ENCODE peak calls at places on chromosomes 11 and 22, in eight cellular contexts. N, D, A, E, H, V, W and T are unnamed samples. For H3K36me3, the result is how much of the 10 kb centered on the place peaks cover.

GRCh38 chr22:32591620-32592019 is 117.0 kb downstream of the FBXO7 start:
- DNase-seq in H (no peak), D (peak), V (no peak), A (no peak), N (no peak), E (no peak), W (no peak), T (no peak)

GRCh38 chr11:8813658-8814057 is 97.3 kb upstream of the AKIP1 start:
- DNase-seq in N (peak), A (peak), V (peak), E (peak), D (peak), W (peak), H (peak), T (no peak)

GRCh38 chr11:106956887-106957505 is 61.3 kb downstream of the GUCY1A2 start:
- DNase-seq in W (no peak), V (no peak), H (no peak), E (no peak), N (no peak), A (no peak), D (no peak), T (no peak)

GRCh38 chr22:30305519-30305905 is 16.2 kb upstream of the CASTOR1 start:
- DNase-seq in H (no peak), E (peak), D (no peak), V (peak), N (peak), A (peak), W (peak), T (no peak)

GRCh38 chr11:101031713-101032112 is 97.9 kb downstream of the PGR start:
- DNase-seq in H (no peak), E (no peak), A (no peak), D (no peak), V (no peak), N (no peak), W (no peak), T (no peak)

GRCh38 chr11:3370268-3370870 is 8.6 kb downstream of the ZNF195 start:
- DNase-seq in A (no peak), H (peak), D (no peak), N (no peak), W (no peak), E (no peak), V (no peak), T (no peak)

GRCh38 chr22:32810241-32811133 is 9.0 kb downstream of the TIMP3 start:
- DNase-seq in V (no peak), N (no peak), W (no peak), A (no peak), H (peak), E (peak), D (peak), T (no peak)

GRCh38 chr11:59708537-59708936 is 5.1 kb downstream of the OR10V1 start:
- DNase-seq in D (peak), E (no peak), N (no peak), W (no peak), A (no peak), H (peak), V (no peak), T (no peak)

GRCh38 chr11:119741369-119742262 is 12.6 kb upstream of the NECTIN1 start:
- DNase-seq in W (peak), H (no peak), E (no peak), V (peak), N (peak), D (no peak), A (no peak), T (no peak)

DNA sequence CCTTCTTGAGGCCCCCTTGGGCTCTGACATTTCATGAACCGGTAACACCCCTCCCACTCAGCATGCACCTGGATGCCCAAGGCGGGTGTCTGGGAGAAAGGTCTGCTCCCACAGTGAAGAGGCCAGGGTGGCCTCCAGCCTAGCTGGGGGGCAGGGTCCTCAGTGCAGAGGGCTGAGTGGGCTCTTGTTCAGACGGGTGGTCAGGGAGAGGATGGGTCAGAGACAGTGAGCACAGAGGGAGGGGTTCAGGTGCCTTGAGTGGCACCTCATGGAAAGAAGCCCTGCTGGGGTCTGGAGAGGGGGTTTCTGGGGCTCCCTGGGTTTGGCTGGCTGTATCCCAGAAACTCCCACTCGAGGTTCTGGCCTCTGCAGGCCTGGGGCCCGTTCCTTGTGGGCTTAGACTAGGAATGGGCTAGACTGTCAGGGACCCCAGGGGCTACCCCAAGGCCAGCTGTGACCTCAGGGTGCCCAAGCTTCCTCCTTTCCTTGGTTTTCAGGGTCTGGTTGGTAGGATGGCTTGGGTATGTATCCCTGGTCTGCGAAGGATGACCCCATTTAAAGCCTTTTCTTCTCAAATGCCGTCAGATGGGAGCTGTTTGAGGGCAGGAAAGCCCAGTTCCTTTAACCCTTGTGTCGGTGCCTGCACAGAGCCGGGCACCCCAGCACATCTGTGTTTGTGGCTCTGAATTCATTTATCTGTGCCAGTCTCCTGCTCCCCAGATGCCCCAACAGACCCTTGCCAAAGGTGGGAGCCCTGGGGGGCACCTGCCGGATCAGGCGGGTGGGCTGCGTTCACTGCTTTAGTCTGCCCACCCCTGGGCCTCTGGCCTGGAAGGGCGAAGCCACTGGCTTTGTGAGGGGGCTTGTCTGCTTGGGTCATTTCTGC is 1.3 kb downstream of the SYNGR1 start:
- DNase-seq in D (no peak), V (no peak), H (no peak), A (no peak), W (no peak), E (no peak), N (no peak), T (no peak)
- H3K4me3 ChIP-seq in D (peak), V (peak), H (no peak), A (peak), W (no peak), E (peak), N (peak), T (no peak)

GRCh38 chr11:20077973-20078372 is 82.3 kb downstream of the DBX1 start:
- DNase-seq in N (no peak), W (no peak), V (no peak), A (no peak), D (no peak), E (no peak), H (no peak), T (no peak)
- H3K36me3 ChIP-seq in N (under half), W (under half), V (under half), A (half or more), D (under half), E (half or more), H (under half), T (under half)

GRCh38 chr11:48052183-48053040 is 72.1 kb downstream of the PTPRJ start:
- DNase-seq in W (no peak), N (no peak), E (no peak), H (peak), D (peak), V (peak), A (peak), T (peak)

GRCh38 chr11:48055292-48056132 is 75.2 kb downstream of the PTPRJ start:
- DNase-seq in D (peak), E (no peak), N (peak), W (peak), V (peak), A (no peak), H (peak), T (peak)

GRCh38 chr11:48056325-48057183 is 76.2 kb downstream of the PTPRJ start:
- DNase-seq in V (no peak), H (no peak), D (no peak), E (no peak), N (no peak), W (no peak), A (no peak), T (no peak)

GRCh38 chr11:48058064-48058463 is 77.7 kb downstream of the PTPRJ start:
- DNase-seq in D (no peak), W (no peak), N (no peak), H (no peak), V (no peak), A (no peak), E (no peak), T (no peak)

GRCh38 chr11:48054994-48055291 is 74.6 kb downstream of the PTPRJ start:
- DNase-seq in N (no peak), W (no peak), D (no peak), A (no peak), E (no peak), V (no peak), H (no peak), T (no peak)
- H3K4me3 ChIP-seq in N (no peak), W (no peak), D (no peak), A (no peak), E (no peak), V (no peak), H (no peak), T (no peak)

GRCh38 chr22:41579997-41580355 is 9.7 kb downstream of the PMM1 start:
- DNase-seq in E (no peak), N (no peak), H (no peak), A (no peak), V (no peak), D (no peak), W (no peak), T (no peak)
- H3K36me3 ChIP-seq in E (half or more), N (under half), H (under half), A (under half), V (half or more), D (half or more), W (under half), T (under half)

DNA sequence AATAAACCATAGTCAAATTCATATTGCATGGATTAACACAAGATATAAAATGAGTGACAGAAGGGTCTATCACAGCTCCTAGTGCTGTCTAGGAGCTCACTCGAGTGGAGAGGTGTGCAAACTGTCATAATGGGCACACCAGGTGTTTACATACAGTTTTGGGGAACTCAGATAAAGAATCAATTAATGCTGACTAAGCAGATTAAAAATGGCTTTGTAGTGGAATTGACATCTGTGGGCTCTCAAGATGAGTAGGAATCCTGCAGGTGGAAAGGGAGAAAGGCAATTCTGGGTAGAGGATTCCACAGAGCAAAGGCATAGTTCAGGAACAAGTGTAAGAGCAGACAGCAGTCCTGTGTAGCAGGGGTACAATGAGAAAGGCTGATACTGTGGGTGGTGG is 496.2 kb upstream of the CCDC90B start:
- DNase-seq in A (no peak), N (no peak), W (no peak), E (no peak), D (no peak), V (no peak), H (no peak), T (no peak)
- H3K4me3 ChIP-seq in A (no peak), N (no peak), W (no peak), E (no peak), D (no peak), V (no peak), H (no peak), T (no peak)